ENCODE peak calls at places on chromosomes 4 and X, in four cellular contexts. P, Q, M and X are unnamed samples.

GRCh38 chrX:115690554-115691216 is 129.7 kb downstream of the PLS3 start:
- DNase-seq in P (peak; percentile 87), Q (peak; percentile 73), M (peak; percentile 85), X (peak; percentile 70)

GRCh38 chr4:33606951-33607350 is 2637.4 kb downstream of the ARAP2 start:
- DNase-seq in P (no peak), Q (no peak), M (no peak), X (no peak)

GRCh38 chrX:66638591-66639500 is at the start of gene EDA2R:
- DNase-seq in P (peak; percentile 74), Q (no peak), M (peak; percentile 77), X (peak; percentile 32)

GRCh38 chr4:5750052-5750950 is 39.3 kb downstream of the EVC start:
- DNase-seq in P (no peak), Q (no peak), M (peak; percentile 79), X (no peak)

GRCh38 chr4:153067376-153067775 is 131.3 kb downstream of the FHDC1 start:
- DNase-seq in P (peak; percentile 57), Q (no peak), M (peak; percentile 40), X (no peak)

GRCh38 chrX:33188286-33188685 is 23.1 kb downstream of the DMD start:
- DNase-seq in P (peak; percentile 34), Q (no peak), M (no peak), X (no peak)

GRCh38 chrX:107714196-107714811 is 61.3 kb downstream of the TSC22D3 start:
- DNase-seq in P (no peak), Q (no peak), M (no peak), X (no peak)

GRCh38 chr4:87240341-87240740 is 19.9 kb upstream of the KLHL8 start:
- DNase-seq in P (no peak), Q (no peak), M (no peak), X (no peak)

GRCh38 chrX:77937291-77937690 is 26.8 kb downstream of the ATP7A start:
- DNase-seq in P (no peak), Q (no peak), M (no peak), X (no peak)

GRCh38 chrX:143669395-143669794 is 33.5 kb upstream of the SLITRK4 start:
- DNase-seq in P (no peak), Q (no peak), M (no peak), X (no peak)

GRCh38 chr4:2942037-2942531 is 21.1 kb downstream of the NOP14 start:
- DNase-seq in P (no peak), Q (peak; percentile 43), M (no peak), X (no peak)

GRCh38 chrX:74902806-74903205 is 22.4 kb downstream of the NEXMIF start:
- DNase-seq in P (no peak), Q (no peak), M (no peak), X (no peak)

GRCh38 chr4:56128231-56128630 is 179.5 kb downstream of the CEP135 start:
- DNase-seq in P (no peak), Q (no peak), M (peak; percentile 49), X (no peak)

GRCh38 chrX:47384502-47384901 is 14.1 kb downstream of the ZNF157 start:
- DNase-seq in P (peak; percentile 82), Q (peak; percentile 73), M (peak; percentile 32), X (peak; percentile 25)

GRCh38 chr4:113411496-113411938 is 350.0 kb downstream of the CAMK2D start:
- DNase-seq in P (no peak), Q (no peak), M (peak; percentile 91), X (peak; percentile 56)
- TF ChIP-seq CTCF in P (peak; percentile 27), Q (peak; percentile 10), M (peak; percentile 46), X (no peak)

GRCh38 chr4:47879458-47879857 is 34.9 kb downstream of the NFXL1 start:
- DNase-seq in P (no peak), Q (no peak), M (no peak), X (no peak)
- H3K36me3 ChIP-seq in P (peaks cover 64% of the 10 kb centered on the region), Q (peaks cover 28% of the 10 kb centered on the region), M (peaks cover 21% of the 10 kb centered on the region), X (peaks cover 1% of the 10 kb centered on the region)

GRCh38 chr4:8537041-8537461 is 43.1 kb upstream of the GPR78 start:
- DNase-seq in P (no peak), Q (peak; percentile 63), M (peak; percentile 87), X (peak; percentile 69)
- H3K4me3 ChIP-seq in P (no peak overlapping the region), Q (peak overlapping the region; percentile 5), M (no peak overlapping the region), X (no peak overlapping the region)

GRCh38 chr4:47054130-47054529 is 22.8 kb downstream of the GABRB1 start:
- DNase-seq in P (no peak), Q (no peak), M (no peak), X (no peak)
- TF ChIP-seq CTCF in P (no peak), Q (no peak), M (no peak), X (no peak)

GRCh38 chr4:81449018-81449417 is 22.7 kb downstream of the RASGEF1B start:
- DNase-seq in P (no peak), Q (no peak), M (no peak), X (no peak)

GRCh38 chr4:81446634-81447033 is 25.1 kb downstream of the RASGEF1B start:
- DNase-seq in P (no peak), Q (no peak), M (no peak), X (no peak)

GRCh38 chr4:81452452-81453011 is 19.2 kb downstream of the RASGEF1B start:
- DNase-seq in P (no peak), Q (no peak), M (no peak), X (no peak)

GRCh38 chr4:81445196-81445595 is 26.5 kb downstream of the RASGEF1B start:
- DNase-seq in P (no peak), Q (no peak), M (no peak), X (no peak)

GRCh38 chr4:81447551-81448266 is 24.0 kb downstream of the RASGEF1B start:
- DNase-seq in P (no peak), Q (no peak), M (peak; percentile 53), X (no peak)
- H3K36me3 ChIP-seq in P (no peaks in the 10 kb centered on the region), Q (peaks cover 62% of the 10 kb centered on the region), M (no peaks in the 10 kb centered on the region), X (no peaks in the 10 kb centered on the region)

GRCh38 chrX:40154229-40154852 is 56.6 kb upstream of the BCOR start:
- DNase-seq in P (peak; percentile 86), Q (no peak), M (no peak), X (no peak)

GRCh38 chrX:40154853-40155616 is 57.3 kb upstream of the BCOR start:
- DNase-seq in P (peak; percentile 95), Q (peak; percentile 85), M (no peak), X (no peak)

GRCh38 chrX:40152173-40152705 is 54.5 kb upstream of the BCOR start:
- DNase-seq in P (no peak), Q (no peak), M (no peak), X (no peak)

GRCh38 chrX:40152706-40153334 is 55.1 kb upstream of the BCOR start:
- DNase-seq in P (no peak), Q (no peak), M (no peak), X (no peak)

DNA sequence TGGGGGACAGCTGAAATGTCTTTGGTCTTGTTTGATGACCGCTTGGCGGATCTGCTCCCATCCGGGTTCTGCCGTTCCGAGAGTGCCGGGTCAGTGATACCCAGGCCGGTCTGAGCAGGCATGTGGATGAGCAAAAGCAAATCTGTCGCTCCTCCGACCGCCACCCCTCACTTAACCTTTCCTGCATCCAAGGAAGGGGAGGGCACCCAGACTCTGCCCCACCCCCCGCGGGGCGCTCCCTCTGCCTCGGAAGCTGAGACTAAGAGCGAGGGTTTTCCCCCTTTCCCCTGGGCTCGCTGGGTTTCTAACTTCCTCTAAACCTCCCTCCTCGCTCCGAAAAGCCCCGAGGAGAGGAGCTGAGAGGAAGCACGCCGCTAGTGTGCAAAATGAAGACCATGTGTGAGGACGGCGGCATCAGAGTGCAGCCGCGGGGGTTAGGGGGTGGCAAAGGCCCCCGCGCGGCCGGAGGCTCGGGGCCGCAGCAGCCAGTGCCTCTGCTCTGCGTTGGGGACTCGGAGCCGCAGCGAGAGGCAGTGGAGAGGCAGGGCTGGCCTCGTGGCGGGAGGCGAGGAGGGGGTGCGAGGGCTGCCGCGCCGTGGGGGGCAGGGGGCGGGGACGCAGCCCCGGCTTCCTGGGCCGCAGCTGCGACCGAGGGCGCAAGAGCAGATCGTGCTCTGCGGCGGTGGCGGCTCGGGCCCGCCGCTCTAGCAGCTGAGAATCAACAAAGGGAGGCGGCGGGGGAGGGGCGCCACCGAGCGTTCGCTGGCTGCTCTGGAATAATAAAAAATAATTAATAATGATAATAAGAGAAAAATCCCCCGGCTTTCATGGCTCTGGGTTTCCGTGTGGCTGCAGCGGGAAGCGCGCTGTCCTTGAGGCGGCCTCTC is 55.8 kb upstream of the BCOR start:
- DNase-seq in P (peak; percentile 68), Q (no peak), M (no peak), X (no peak)
- H3K4me3 ChIP-seq in P (peak overlapping the region; percentile 43), Q (peak overlapping the region; percentile 52), M (peak overlapping the region; percentile 46), X (peak overlapping the region; percentile 31)

GRCh38 chrX:153659268-153659667 is 12.3 kb downstream of the DUSP9 start:
- DNase-seq in P (no peak), Q (no peak), M (no peak), X (no peak)

GRCh38 chrX:153657161-153657560 is 10.2 kb downstream of the DUSP9 start:
- DNase-seq in P (no peak), Q (no peak), M (no peak), X (no peak)

GRCh38 chrX:153665726-153666306 is 7.8 kb downstream of the PNCK start:
- DNase-seq in P (no peak), Q (no peak), M (no peak), X (no peak)

GRCh38 chrX:153667281-153667831 is 6.3 kb downstream of the PNCK start:
- DNase-seq in P (no peak), Q (no peak), M (no peak), X (no peak)

GRCh38 chrX:153662266-153662665 is 11.3 kb downstream of the PNCK start:
- DNase-seq in P (peak; percentile 49), Q (no peak), M (peak; percentile 12), X (no peak)
- TF ChIP-seq CTCF in P (peak; percentile 42), Q (peak; percentile 55), M (peak; percentile 58), X (peak; percentile 34)

GRCh38 chr4:886244-886643 is 45.9 kb downstream of the GAK start:
- DNase-seq in P (no peak), Q (no peak), M (no peak), X (no peak)
- H3K36me3 ChIP-seq in P (no peaks in the 10 kb centered on the region), Q (peaks cover 57% of the 10 kb centered on the region), M (peaks cover 41% of the 10 kb centered on the region), X (peaks cover 3% of the 10 kb centered on the region)

DNA sequence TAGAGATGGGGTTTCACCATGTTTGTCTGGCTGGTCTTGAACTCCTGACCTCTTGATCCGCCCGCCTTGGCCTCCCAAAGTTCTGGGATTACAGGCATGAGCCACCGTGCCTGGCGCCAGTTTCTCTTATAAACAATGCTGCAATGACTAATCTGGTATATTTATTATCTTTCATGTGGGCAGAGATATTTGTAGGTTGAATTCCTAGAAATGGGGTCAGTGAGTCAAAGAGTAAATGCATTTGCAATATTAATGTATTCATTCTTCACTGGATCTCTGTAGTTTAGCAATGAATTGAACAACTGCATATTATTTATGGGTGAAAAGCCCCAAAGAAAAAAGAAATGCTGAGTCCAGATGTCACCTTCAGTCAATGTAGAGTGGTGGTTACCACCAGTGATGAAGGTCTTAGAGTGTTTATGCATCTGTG is 22.8 kb upstream of the CD38 start:
- DNase-seq in P (no peak), Q (no peak), M (peak; percentile 87), X (no peak)
- H3K4me3 ChIP-seq in P (no peak overlapping the region), Q (no peak overlapping the region), M (no peak overlapping the region), X (no peak overlapping the region)